ENCODE peak calls at places on chromosomes 4 and X, in nine cellular contexts. P is A549, G is SK-N-SH, Q is tibial nerve, R is ovary, Y is stomach, M is H1, W is esophagus muscularis mucosa, A is K562. I is an unnamed sample.

GRCh38 chrX:134396174-134396573 is 63.8 kb upstream of the HPRT1 start:
- DNase-seq in Y (no peak), R (no peak), P (peak; percentile 14), W (no peak), G (peak; percentile 38), A (no peak), M (no peak), Q (no peak), I (no peak)

GRCh38 chrX:126237524-126237923 is 71.4 kb upstream of the DCAF12L2 start:
- DNase-seq in P (no peak), G (no peak), W (no peak), Q (no peak), A (no peak), Y (no peak), M (no peak), R (no peak), I (no peak)

GRCh38 chrX:7088968-7089615 is 58.4 kb upstream of the STS start:
- DNase-seq in Y (no peak), M (no peak), A (peak; percentile 7), P (no peak), G (no peak), W (no peak), R (no peak), Q (no peak), I (no peak)

GRCh38 chrX:43655151-43655676 is 885 bp upstream of the MAOA start:
- DNase-seq in A (no peak), Q (peak; percentile 12), R (no peak), P (peak; percentile 15), M (peak; percentile 51), Y (peak; percentile 50), W (no peak), G (peak; percentile 22), I (peak; percentile 72)

GRCh38 chr4:48196758-48197504 is 62.9 kb upstream of the TXK start:
- DNase-seq in R (no peak), Q (no peak), M (no peak), P (no peak), Y (no peak), G (no peak), W (no peak), A (no peak), I (no peak)

GRCh38 chr4:725368-726234 is 20.0 kb downstream of the PCGF3 start:
- DNase-seq in Q (no peak), A (no peak), W (no peak), Y (no peak), M (no peak), G (no peak), P (no peak), R (no peak), I (no peak)

GRCh38 chrX:15680401-15680800 is 15.8 kb upstream of the CLTRN start:
- DNase-seq in A (peak; percentile 30), P (no peak), R (no peak), Q (no peak), W (no peak), G (no peak), M (no peak), Y (no peak), I (no peak)

GRCh38 chr4:151418856-151419255 is 9.9 kb downstream of the FHIP1A start:
- DNase-seq in W (no peak), Y (no peak), M (no peak), P (no peak), G (no peak), Q (no peak), R (no peak), A (no peak), I (no peak)

GRCh38 chr4:95360911-95361695 is 187.7 kb downstream of the UNC5C start:
- DNase-seq in Q (no peak), W (no peak), M (no peak), R (no peak), Y (no peak), G (no peak), A (no peak), P (no peak), I (no peak)

GRCh38 chr4:13984996-13985780 is 357.7 kb upstream of the BOD1L1 start:
- DNase-seq in W (no peak), A (no peak), G (no peak), M (no peak), Y (no peak), P (no peak), Q (no peak), R (peak; percentile 38), I (no peak)

GRCh38 chr4:113447695-113448265 is 313.8 kb downstream of the CAMK2D start:
- DNase-seq in A (no peak), Q (no peak), G (no peak), W (no peak), R (no peak), Y (no peak), M (no peak), P (no peak), I (no peak)

GRCh38 chr4:5220028-5220427 is 168.7 kb downstream of the STK32B start:
- DNase-seq in G (no peak), R (no peak), Y (no peak), A (peak; percentile 25), Q (no peak), W (no peak), M (no peak), P (no peak), I (no peak)

GRCh38 chr4:5222951-5223350 is 171.7 kb downstream of the STK32B start:
- DNase-seq in A (no peak), P (no peak), Y (no peak), G (no peak), Q (no peak), W (no peak), R (no peak), M (no peak), I (no peak)

GRCh38 chr4:5222047-5222446 is 170.8 kb downstream of the STK32B start:
- DNase-seq in G (no peak), P (no peak), M (no peak), Q (no peak), Y (no peak), R (no peak), A (no peak), W (no peak), I (no peak)

GRCh38 chr4:5218376-5219069 is 167.2 kb downstream of the STK32B start:
- DNase-seq in A (no peak), G (no peak), W (no peak), Q (no peak), P (no peak), M (no peak), R (no peak), Y (no peak), I (no peak)

DNA sequence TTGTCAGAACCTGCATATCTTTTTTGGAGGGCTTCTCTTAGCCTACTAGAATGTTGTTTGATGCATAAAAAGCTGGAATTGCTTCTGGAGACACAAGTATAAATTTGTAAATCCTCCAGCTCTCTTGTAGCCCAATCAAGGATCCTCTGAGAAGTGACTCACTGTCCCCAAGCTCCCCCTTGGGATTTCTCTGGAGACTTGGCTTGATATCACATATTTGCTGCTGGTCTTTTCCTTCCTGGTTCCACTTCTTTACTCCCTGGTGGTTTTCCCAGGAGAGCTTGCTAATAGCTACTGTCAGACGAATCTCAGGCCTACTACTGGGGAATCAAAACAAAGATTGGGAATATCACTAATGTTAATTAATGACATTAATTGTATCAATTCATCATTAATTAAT is 173.1 kb downstream of the STK32B start:
- DNase-seq in R (no peak), G (no peak), Q (no peak), A (no peak), W (no peak), Y (no peak), M (no peak), P (no peak), I (no peak)
- TF ChIP-seq EP300 in R (no peak), G (no peak), Q (no peak), A (no peak), W (no peak), Y (no peak), M (no peak), P (no peak), I (no peak)

GRCh38 chr4:143616771-143617170 is 83.7 kb downstream of the FREM3 start:
- DNase-seq in G (no peak), W (no peak), M (no peak), R (no peak), P (no peak), Y (no peak), Q (no peak), A (peak; percentile 2), I (no peak)
- TF ChIP-seq EP300 in G (no peak), W (no peak), M (no peak), R (no peak), P (no peak), Y (no peak), Q (no peak), A (no peak), I (no peak)

GRCh38 chr4:7200801-7201200 is 8.5 kb downstream of the SORCS2 start:
- DNase-seq in A (no peak), G (no peak), Y (no peak), P (no peak), M (no peak), Q (peak; percentile 10), R (peak; percentile 17), W (no peak), I (peak; percentile 65)
- TF ChIP-seq EP300 in A (no peak), G (no peak), Y (no peak), P (no peak), M (no peak), Q (no peak), R (no peak), W (no peak), I (no peak)

GRCh38 chr4:55367084-55367722 is 21.2 kb downstream of the SRD5A3 start:
- DNase-seq in Y (no peak), A (no peak), W (no peak), P (no peak), Q (no peak), G (no peak), R (no peak), M (no peak), I (no peak)

GRCh38 chr4:55363618-55364420 is 17.8 kb downstream of the SRD5A3 start:
- DNase-seq in R (no peak), Q (no peak), G (no peak), W (no peak), A (no peak), M (no peak), P (no peak), Y (no peak), I (no peak)

GRCh38 chr4:55366621-55367020 is 20.6 kb downstream of the SRD5A3 start:
- DNase-seq in G (no peak), M (no peak), A (no peak), W (no peak), Q (no peak), R (no peak), P (no peak), Y (no peak), I (no peak)

GRCh38 chr4:55365347-55365728 is 19.3 kb downstream of the SRD5A3 start:
- DNase-seq in M (no peak), G (no peak), R (no peak), Q (no peak), Y (no peak), P (no peak), A (no peak), W (no peak), I (no peak)

DNA sequence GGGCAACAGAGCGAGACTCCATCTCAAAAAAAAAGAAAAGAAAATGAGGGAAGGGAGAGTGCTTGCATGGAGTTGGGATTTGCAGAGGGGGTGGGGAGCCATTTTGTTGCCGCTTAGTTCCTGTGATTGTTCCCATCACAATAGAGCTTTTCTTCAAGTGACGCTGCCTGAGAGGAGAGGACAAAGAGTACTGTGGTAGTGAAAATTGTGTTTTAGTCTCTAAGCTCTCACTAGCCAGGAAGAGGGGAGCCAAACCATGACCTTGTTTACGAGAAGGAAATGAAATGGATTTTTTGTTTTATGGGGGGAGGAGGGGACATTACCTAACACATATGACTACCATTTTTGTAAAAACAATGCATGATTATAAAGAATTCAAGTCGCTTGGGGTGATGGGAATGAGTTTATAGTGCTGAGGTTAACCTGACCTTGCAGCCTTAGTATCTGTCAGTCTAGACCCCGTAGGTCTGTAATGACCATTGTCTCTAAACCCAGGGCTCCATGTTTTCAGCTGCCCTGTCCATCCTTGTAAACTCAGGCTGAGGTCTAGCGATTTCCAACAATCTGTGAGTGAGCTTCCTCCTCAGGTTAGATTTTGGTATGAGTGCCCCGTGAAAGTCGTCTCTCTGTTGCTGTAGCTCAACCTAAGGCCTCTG is 18.8 kb downstream of the SRD5A3 start:
- DNase-seq in A (no peak), Q (no peak), M (no peak), R (no peak), G (no peak), W (no peak), Y (no peak), P (no peak), I (no peak)
- TF ChIP-seq EP300 in A (no peak), Q (peak; percentile 15), M (no peak), R (no peak), G (no peak), W (no peak), Y (no peak), P (no peak), I (no peak)